ENCODE peak calls at places on chromosomes 13 and 19, in six cellular contexts. G is PC-9; S is CD4-positive, alpha-beta T cell; T is substantia nigra; U is GM23248; A is neuronal stem cell. P is an unnamed sample.

GRCh38 chr19:30669329-30670010 is 297.3 kb downstream of the ZNF536 start:
- DNase-seq in G (no peak), S (peak), T (peak), U (peak), A (peak), P (peak)

GRCh38 chr19:58009666-58010301 is 7.2 kb upstream of the ZNF606 start:
- DNase-seq in G (no peak), S (no peak), T (peak), U (peak), A (peak), P (peak)

GRCh38 chr19:51326216-51327065 is 15.0 kb downstream of the IGLON5 start:
- DNase-seq in G (no peak), S (no peak), T (no peak), U (no peak), A (no peak), P (no peak)

GRCh38 chr19:57620673-57621348 is 6.8 kb downstream of the ZNF134 start:
- DNase-seq in G (no peak), S (no peak), T (no peak), U (peak), A (no peak), P (no peak)

GRCh38 chr13:113857531-113858195 is 6.2 kb downstream of the GAS6 start:
- DNase-seq in G (no peak), S (no peak), T (no peak), U (no peak), A (no peak), P (no peak)

GRCh38 chr13:30846311-30846710 is 59.8 kb upstream of the MEDAG start:
- DNase-seq in G (peak), S (no peak), T (no peak), U (peak), A (no peak), P (no peak)

GRCh38 chr19:49182848-49183375 is 25.3 kb downstream of the TRPM4 start:
- DNase-seq in G (peak), S (no peak), T (no peak), U (no peak), A (no peak), P (peak)

GRCh38 chr19:55103190-55103589 is 14.2 kb downstream of the PPP1R12C start:
- DNase-seq in G (no peak), S (no peak), T (no peak), U (no peak), A (no peak), P (peak)

GRCh38 chr19:18477042-18477760 is 39.3 kb upstream of the ISYNA1 start:
- DNase-seq in G (no peak), S (no peak), T (no peak), U (peak), A (no peak), P (no peak)

DNA sequence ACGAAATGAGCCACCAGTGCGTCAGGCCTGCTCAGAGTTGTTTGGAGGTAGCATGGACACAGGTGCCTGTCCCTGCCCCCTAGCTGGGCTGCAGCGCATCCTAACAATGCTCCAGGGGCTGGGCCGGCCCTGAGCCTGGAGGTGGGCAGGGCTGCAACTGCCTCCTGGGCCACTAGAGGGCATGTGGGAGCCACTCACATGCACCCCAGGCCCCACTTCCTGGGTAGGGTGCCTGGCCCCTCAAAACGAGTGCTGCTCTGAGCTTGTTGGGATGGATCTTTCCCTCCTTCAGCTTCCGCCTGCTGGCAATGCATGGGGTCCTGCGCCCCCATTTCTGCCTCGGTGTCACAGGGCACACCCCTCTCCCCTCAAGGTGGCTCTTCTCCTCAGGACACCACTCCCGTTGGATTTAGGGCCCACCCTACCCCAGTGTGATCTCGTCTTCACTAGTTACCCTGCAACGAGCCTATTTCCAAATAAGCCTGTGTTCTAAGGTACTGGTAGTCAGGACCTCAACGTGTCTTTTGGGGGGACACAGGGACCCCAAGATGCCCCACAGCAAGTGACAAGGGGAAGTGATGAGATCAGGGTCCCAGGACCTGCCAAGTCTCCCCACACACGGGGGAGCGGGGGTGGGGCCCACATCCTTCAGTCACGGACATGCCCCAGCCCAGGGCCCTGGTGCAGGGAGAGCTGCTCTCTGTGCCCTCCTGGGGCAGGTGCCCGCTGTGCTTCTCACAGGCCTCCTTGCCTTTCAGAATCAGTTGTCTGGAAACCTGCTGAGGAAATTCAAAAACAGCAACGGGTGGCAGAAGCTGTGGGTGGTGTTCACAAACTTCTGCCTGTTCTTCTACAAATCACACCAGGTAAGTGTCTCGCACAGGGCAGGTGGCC is 131.3 kb downstream of the STK24 start:
- DNase-seq in G (peak), S (peak), T (peak), U (peak), A (peak), P (peak)
- H3K27ac ChIP-seq in G (no peak), S (peak), T (no peak), U (peak), A (no peak), P (peak)

DNA sequence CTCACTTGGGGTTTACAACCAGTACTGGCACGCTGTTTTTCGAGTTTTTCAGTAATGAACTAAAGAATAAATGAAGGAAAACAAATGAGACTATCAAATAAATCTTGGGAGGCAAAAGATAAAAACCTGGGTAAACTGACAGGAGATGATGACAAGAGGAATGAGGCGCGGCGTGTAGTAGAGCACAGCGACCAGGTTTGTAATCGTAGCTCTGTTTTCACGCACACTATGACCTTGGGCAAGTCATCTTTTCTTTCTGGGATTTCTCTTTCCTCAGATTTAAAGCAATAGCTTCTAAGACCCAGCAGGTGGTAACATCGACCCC is 419 bp downstream of the MRPS31 start:
- DNase-seq in G (no peak), S (no peak), T (no peak), U (no peak), A (no peak), P (no peak)
- H3K27ac ChIP-seq in G (peak), S (peak), T (peak), U (peak), A (peak), P (peak)

DNA sequence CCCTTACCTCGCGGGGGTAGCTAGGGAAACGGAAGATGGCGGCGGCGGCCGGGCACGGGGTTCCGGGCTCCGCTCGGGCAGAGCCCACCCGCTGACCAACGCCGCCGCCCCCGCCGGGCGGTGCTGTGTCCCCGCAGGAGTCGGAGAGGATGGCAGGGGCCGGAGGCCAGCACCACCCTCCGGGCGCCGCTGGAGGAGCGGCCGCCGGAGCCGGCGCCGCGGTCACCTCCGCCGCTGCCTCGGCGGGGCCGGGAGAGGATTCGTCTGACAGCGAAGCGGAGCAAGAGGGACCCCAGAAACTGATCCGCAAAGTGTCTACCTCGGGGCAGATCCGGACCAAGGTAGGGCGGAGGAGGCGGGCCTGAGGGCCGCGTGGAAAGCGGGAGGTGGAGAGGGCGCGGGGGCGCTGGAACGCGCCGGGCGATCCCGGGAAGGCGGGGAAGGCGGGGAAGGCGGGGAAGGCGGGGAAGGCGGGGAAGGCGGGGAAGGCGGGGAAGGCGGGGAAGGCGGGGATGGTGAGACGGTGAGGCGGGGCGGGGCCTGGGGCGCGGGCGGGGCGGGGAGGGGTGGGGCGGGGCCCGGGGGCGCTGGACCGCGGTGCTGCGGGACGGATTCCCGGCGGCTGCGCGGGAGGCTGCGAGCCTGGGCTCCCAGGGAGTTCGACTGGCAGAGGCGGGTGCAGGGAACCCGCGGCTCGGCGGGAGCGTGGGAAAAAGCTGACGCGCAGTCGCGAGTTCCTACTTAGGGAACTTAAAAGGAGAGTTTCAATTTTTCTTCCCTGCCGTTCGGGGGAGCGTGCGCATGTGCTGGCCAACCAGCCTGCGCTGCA is at the start of gene DGKH:
- DNase-seq in G (peak), S (peak), T (peak), U (peak), A (peak), P (peak)
- H3K27ac ChIP-seq in G (peak), S (no peak), T (peak), U (peak), A (peak), P (peak)

DNA sequence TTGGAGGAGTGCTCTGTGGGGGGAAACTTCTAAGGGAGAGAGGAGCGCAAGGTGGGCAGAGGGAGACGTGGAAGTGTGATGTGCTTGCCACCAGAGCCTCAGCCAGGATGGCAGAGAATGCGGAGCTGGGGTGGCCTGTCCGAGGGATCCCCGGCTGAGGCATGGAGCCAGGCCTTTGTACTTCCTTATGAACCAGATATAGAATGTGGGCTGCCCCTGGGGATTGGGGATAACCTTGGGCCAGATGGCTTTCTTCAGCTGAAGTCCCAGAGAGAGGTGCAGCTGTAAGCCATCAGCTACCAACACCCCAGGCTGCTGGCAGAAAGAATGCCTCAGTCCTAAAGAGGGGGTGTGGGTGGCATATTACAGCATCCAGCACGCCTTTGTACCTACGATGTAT is 25.5 kb upstream of the FBXO17 start:
- DNase-seq in G (no peak), S (no peak), T (no peak), U (no peak), A (no peak), P (no peak)
- H3K27ac ChIP-seq in G (no peak), S (no peak), T (no peak), U (no peak), A (no peak), P (no peak)

GRCh38 chr19:33039108-33039599 is 25.5 kb downstream of the RHPN2 start:
- DNase-seq in G (no peak), S (no peak), T (no peak), U (no peak), A (no peak), P (no peak)
- H3K27ac ChIP-seq in G (peak), S (no peak), T (no peak), U (no peak), A (no peak), P (no peak)

DNA sequence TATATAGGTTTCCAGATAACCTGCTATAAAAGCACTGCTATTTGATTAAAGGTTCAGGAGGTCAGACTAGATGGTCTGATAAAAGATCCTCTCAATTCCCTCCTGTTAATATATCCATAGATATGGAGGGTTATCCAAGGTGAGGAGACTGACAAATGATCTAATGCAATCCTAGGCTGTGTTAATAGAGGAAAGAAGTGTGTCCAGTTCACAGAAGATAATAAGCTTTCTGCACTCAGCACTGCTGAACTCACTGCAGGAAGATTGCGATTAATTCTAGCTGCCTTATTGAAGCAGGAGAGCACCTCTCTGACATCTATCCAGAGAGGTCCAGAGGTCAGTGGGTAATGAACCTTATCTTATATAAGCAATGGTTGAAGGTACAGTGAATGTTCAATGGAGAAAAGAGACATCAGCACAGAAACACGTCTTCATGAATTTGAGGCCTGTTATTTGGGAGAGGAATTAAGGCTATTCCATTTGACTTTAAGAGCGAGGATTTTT is 75.9 kb upstream of the SLC10A2 start:
- DNase-seq in G (no peak), S (no peak), T (no peak), U (no peak), A (no peak), P (no peak)
- H3K27ac ChIP-seq in G (no peak), S (no peak), T (no peak), U (no peak), A (no peak), P (no peak)

DNA sequence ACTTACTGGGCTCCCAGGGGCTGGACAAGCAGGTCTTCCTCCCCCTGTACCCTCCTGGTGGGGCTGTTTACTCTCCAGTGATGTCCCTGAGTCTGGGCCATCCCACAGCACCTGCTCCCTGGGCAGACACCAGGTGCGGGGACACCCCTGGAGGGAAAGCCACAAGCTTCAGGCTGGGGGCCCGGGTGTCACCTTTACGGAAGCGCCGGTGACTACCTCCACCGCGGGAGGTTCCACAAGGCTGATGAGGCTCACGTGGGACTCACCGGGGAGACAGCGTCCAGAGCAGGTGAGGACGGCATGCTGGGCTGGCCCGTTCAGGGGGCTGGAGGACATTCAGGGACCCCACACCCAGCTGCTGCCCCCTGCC is 24.9 kb downstream of the NFILZ start:
- DNase-seq in G (no peak), S (no peak), T (no peak), U (no peak), A (no peak), P (peak)
- H3K27ac ChIP-seq in G (no peak), S (no peak), T (no peak), U (no peak), A (no peak), P (no peak)

GRCh38 chr13:44915962-44916361 is 73.3 kb downstream of the NUFIP1 start:
- DNase-seq in G (no peak), S (no peak), T (no peak), U (no peak), A (no peak), P (no peak)
- H3K27ac ChIP-seq in G (no peak), S (no peak), T (no peak), U (no peak), A (no peak), P (no peak)

GRCh38 chr19:3010871-3011270 is 18.2 kb downstream of the TLE2 start:
- DNase-seq in G (no peak), S (no peak), T (no peak), U (no peak), A (no peak), P (no peak)

GRCh38 chr19:3013261-3013725 is 15.8 kb downstream of the TLE2 start:
- DNase-seq in G (no peak), S (no peak), T (no peak), U (no peak), A (no peak), P (no peak)

GRCh38 chr19:3014135-3014534 is 14.9 kb downstream of the TLE2 start:
- DNase-seq in G (no peak), S (no peak), T (no peak), U (no peak), A (no peak), P (no peak)

GRCh38 chr19:3015126-3016057 is 13.7 kb downstream of the TLE2 start:
- DNase-seq in G (no peak), S (no peak), T (no peak), U (no peak), A (no peak), P (no peak)

GRCh38 chr19:3012522-3013260 is 16.4 kb downstream of the TLE2 start:
- DNase-seq in G (no peak), S (no peak), T (no peak), U (no peak), A (no peak), P (no peak)
- H3K27ac ChIP-seq in G (no peak), S (no peak), T (no peak), U (no peak), A (no peak), P (no peak)

P was measured in upper lobe of left lung.